ENCODE peak calls at places on chromosome 10, in five cellular contexts. One of them, this sample, is unnamed. For H3K9me3, the result is how much of the 10 kb centered on the place peaks cover.

GRCh38 chr10:29150010-29150409 is 138.9 kb upstream of the LYZL1 start:
- DNase-seq in A549: no peak
- DNase-seq in fibroblast of lung: peak
- DNase-seq in cardiac muscle cell: peak
- DNase-seq in lower lobe of right lung: peak
- DNase-seq in this sample: no peak

GRCh38 chr10:97267671-97268070 is 24.8 kb downstream of the ARHGAP19 start:
- DNase-seq in fibroblast of lung: no peak
- DNase-seq in lower lobe of right lung: no peak
- DNase-seq in cardiac muscle cell: no peak
- DNase-seq in A549: no peak
- DNase-seq in this sample: no peak

GRCh38 chr10:28587970-28588290 is 55.0 kb downstream of the WAC start:
- DNase-seq in fibroblast of lung: peak
- DNase-seq in A549: no peak
- DNase-seq in lower lobe of right lung: no peak
- DNase-seq in cardiac muscle cell: peak
- DNase-seq in this sample: no peak

GRCh38 chr10:52318136-52318810 is 4.2 kb downstream of the DKK1 start:
- DNase-seq in A549: no peak
- DNase-seq in lower lobe of right lung: no peak
- DNase-seq in cardiac muscle cell: no peak
- DNase-seq in fibroblast of lung: peak
- DNase-seq in this sample: no peak

GRCh38 chr10:71999360-72000072 is 35.3 kb downstream of the CHST3 start:
- DNase-seq in A549: no peak
- DNase-seq in lower lobe of right lung: no peak
- DNase-seq in cardiac muscle cell: no peak
- DNase-seq in fibroblast of lung: peak
- DNase-seq in this sample: no peak

GRCh38 chr10:59892697-59893096 is 13.7 kb downstream of the CCDC6 start:
- DNase-seq in lower lobe of right lung: peak
- DNase-seq in cardiac muscle cell: no peak
- DNase-seq in fibroblast of lung: no peak
- DNase-seq in A549: no peak
- DNase-seq in this sample: no peak

GRCh38 chr10:101217450-101218281 is 11.6 kb downstream of the LBX1 start:
- DNase-seq in fibroblast of lung: peak
- DNase-seq in lower lobe of right lung: no peak
- DNase-seq in cardiac muscle cell: peak
- DNase-seq in A549: peak
- DNase-seq in this sample: no peak

GRCh38 chr10:13740416-13740815 is 153.7 kb downstream of the PRPF18 start:
- DNase-seq in fibroblast of lung: no peak
- DNase-seq in A549: no peak
- DNase-seq in cardiac muscle cell: no peak
- DNase-seq in lower lobe of right lung: no peak
- DNase-seq in this sample: no peak

GRCh38 chr10:13158401-13158800 is 3.0 kb upstream of the MCM10 start:
- DNase-seq in lower lobe of right lung: no peak
- DNase-seq in cardiac muscle cell: no peak
- DNase-seq in A549: no peak
- DNase-seq in fibroblast of lung: no peak
- DNase-seq in this sample: no peak

GRCh38 chr10:29804025-29804852 is 169.5 kb upstream of the SVIL start:
- DNase-seq in fibroblast of lung: peak
- DNase-seq in lower lobe of right lung: peak
- DNase-seq in cardiac muscle cell: no peak
- DNase-seq in A549: peak
- DNase-seq in this sample: no peak

GRCh38 chr10:68052463-68052862 is 22.6 kb downstream of the HERC4 start:
- DNase-seq in cardiac muscle cell: no peak
- DNase-seq in A549: no peak
- DNase-seq in lower lobe of right lung: no peak
- DNase-seq in fibroblast of lung: peak
- DNase-seq in this sample: no peak

GRCh38 chr10:99661370-99661749 is 2.1 kb downstream of the ENTPD7 start:
- DNase-seq in fibroblast of lung: peak
- DNase-seq in cardiac muscle cell: no peak
- DNase-seq in A549: peak
- DNase-seq in lower lobe of right lung: no peak
- DNase-seq in this sample: no peak

GRCh38 chr10:90229486-90229885 is 528.1 kb downstream of the KIF20B start:
- DNase-seq in cardiac muscle cell: no peak
- DNase-seq in A549: no peak
- DNase-seq in fibroblast of lung: no peak
- DNase-seq in lower lobe of right lung: no peak
- DNase-seq in this sample: no peak

GRCh38 chr10:131082201-131082850 is 229.2 kb downstream of the TCERG1L start:
- DNase-seq in cardiac muscle cell: no peak
- DNase-seq in A549: no peak
- DNase-seq in fibroblast of lung: no peak
- DNase-seq in lower lobe of right lung: no peak
- DNase-seq in this sample: no peak
- H3K9me3 ChIP-seq in cardiac muscle cell: under half
- H3K9me3 ChIP-seq in A549: under half
- H3K9me3 ChIP-seq in fibroblast of lung: under half
- H3K9me3 ChIP-seq in lower lobe of right lung: under half
- H3K9me3 ChIP-seq in this sample: under half

GRCh38 chr10:122164028-122164601 is 107.0 kb upstream of the BTBD16 start:
- DNase-seq in lower lobe of right lung: no peak
- DNase-seq in A549: no peak
- DNase-seq in cardiac muscle cell: peak
- DNase-seq in fibroblast of lung: peak
- DNase-seq in this sample: peak
- H3K27ac ChIP-seq in lower lobe of right lung: no peak
- H3K27ac ChIP-seq in A549: no peak
- H3K27ac ChIP-seq in cardiac muscle cell: no peak
- H3K27ac ChIP-seq in fibroblast of lung: no peak
- H3K27ac ChIP-seq in this sample: peak

GRCh38 chr10:65083222-65083621 is 1562.0 kb downstream of the REEP3 start:
- DNase-seq in fibroblast of lung: no peak
- DNase-seq in A549: no peak
- DNase-seq in cardiac muscle cell: no peak
- DNase-seq in lower lobe of right lung: no peak
- DNase-seq in this sample: no peak
- H3K9me3 ChIP-seq in fibroblast of lung: under half
- H3K9me3 ChIP-seq in A549: under half
- H3K9me3 ChIP-seq in cardiac muscle cell: under half
- H3K9me3 ChIP-seq in lower lobe of right lung: under half
- H3K9me3 ChIP-seq in this sample: under half

GRCh38 chr10:78039743-78040142 is 6.1 kb downstream of the RPS24 start:
- DNase-seq in lower lobe of right lung: no peak
- DNase-seq in A549: no peak
- DNase-seq in fibroblast of lung: no peak
- DNase-seq in cardiac muscle cell: no peak
- DNase-seq in this sample: no peak

GRCh38 chr10:78042752-78043104 is 9.1 kb downstream of the RPS24 start:
- DNase-seq in lower lobe of right lung: no peak
- DNase-seq in cardiac muscle cell: no peak
- DNase-seq in A549: no peak
- DNase-seq in fibroblast of lung: no peak
- DNase-seq in this sample: no peak

GRCh38 chr10:78041170-78042057 is 7.8 kb downstream of the RPS24 start:
- DNase-seq in A549: no peak
- DNase-seq in fibroblast of lung: no peak
- DNase-seq in lower lobe of right lung: no peak
- DNase-seq in cardiac muscle cell: no peak
- DNase-seq in this sample: no peak

GRCh38 chr10:78044179-78044578 is 10.5 kb downstream of the RPS24 start:
- DNase-seq in fibroblast of lung: no peak
- DNase-seq in lower lobe of right lung: no peak
- DNase-seq in cardiac muscle cell: no peak
- DNase-seq in A549: no peak
- DNase-seq in this sample: no peak

DNA sequence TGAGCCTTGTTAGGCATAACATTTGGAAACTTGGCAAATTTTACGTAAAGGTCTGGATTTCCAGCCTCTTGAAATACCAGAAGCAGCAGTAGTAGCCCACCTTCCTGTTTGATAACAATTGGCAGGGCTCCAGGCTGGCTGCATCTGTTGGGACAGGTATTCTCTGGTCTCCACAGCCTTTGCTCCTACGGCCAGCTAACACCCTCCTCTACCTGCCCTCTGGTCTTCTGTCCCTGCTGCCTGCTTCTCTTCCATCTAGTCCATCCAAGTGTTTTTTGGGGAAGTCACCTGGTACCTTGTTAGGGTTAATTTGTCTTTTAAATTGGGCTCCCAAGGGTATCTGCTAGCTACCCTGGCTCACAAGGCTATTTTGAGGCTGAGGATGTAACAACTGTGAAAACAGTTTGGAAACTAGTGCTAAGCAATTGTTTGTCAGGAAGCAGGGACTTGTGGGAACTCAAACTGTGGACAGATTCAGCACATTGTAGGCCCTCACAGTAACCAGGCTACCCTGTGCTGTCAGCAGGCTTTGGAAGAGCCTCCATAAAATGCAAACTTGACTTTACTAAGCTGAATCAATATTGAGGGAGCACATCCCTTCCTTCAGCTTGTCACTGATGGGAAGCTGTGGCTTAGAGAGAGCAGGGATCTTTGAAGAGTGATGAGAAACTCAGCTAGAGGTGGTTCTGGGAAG is 8.5 kb downstream of the RPS24 start:
- DNase-seq in fibroblast of lung: no peak
- DNase-seq in A549: no peak
- DNase-seq in lower lobe of right lung: no peak
- DNase-seq in cardiac muscle cell: no peak
- DNase-seq in this sample: no peak
- H3K27ac ChIP-seq in fibroblast of lung: no peak
- H3K27ac ChIP-seq in A549: no peak
- H3K27ac ChIP-seq in lower lobe of right lung: no peak
- H3K27ac ChIP-seq in cardiac muscle cell: peak
- H3K27ac ChIP-seq in this sample: no peak

DNA sequence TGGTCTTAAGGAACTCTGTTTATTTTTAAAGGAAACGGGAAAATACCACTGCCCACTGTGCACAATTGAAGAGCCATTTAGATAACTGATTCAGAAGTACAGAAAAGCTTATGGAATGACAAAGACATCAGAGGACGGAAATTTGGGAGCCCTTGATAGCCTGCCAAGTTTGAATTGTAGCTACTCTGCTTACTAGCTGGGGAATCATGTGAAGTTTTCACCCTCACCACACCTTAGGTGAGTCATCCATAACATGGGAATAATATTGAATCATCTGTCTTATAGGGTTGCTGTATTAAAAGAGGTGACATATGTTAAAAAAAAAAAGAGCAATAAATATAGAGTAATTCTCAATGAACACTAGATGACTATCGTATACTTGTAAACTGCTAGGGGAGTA is 1104.2 kb downstream of the GATA3 start:
- DNase-seq in cardiac muscle cell: no peak
- DNase-seq in A549: no peak
- DNase-seq in lower lobe of right lung: no peak
- DNase-seq in fibroblast of lung: peak
- DNase-seq in this sample: no peak
- H3K9me3 ChIP-seq in cardiac muscle cell: under half
- H3K9me3 ChIP-seq in A549: under half
- H3K9me3 ChIP-seq in lower lobe of right lung: under half
- H3K9me3 ChIP-seq in fibroblast of lung: under half
- H3K9me3 ChIP-seq in this sample: under half

DNA sequence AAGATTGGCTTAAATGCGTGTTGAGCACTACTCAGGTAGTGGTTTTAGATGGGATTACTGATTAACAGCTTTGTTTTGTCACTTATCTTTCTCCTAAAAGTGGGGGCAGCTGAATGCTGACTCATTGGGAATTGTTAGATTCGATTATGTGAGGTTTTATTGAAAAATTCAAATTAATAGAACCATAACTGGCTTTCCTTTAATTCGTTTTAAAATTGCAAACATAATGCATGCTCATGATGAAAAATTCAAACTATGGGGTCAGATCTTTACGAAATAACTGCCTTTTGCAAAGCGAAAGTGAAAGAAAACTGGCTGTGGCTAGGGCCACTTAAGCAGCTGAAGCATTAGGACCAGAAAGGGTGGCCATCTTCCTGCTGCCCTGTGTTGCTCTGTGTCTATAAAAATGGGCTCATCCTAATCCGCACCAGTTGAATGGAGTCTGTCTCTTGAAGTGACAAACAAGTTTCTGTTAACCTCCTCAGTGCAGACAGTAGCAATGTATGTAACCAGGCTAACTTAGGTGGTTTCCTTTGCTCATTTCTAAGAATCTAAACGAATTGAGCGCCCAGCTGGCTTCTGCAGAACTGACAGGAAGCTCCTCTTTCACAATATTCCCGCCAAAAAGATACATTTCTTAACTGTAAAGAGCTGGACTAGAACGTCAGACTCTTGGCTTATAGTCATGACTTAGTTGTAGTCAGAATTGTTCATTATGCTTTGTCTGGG is 27.8 kb downstream of the DENND10 start:
- DNase-seq in cardiac muscle cell: no peak
- DNase-seq in A549: no peak
- DNase-seq in fibroblast of lung: no peak
- DNase-seq in lower lobe of right lung: no peak
- DNase-seq in this sample: peak
- H3K27ac ChIP-seq in cardiac muscle cell: peak
- H3K27ac ChIP-seq in A549: peak
- H3K27ac ChIP-seq in fibroblast of lung: peak
- H3K27ac ChIP-seq in lower lobe of right lung: peak
- H3K27ac ChIP-seq in this sample: peak

GRCh38 chr10:1362589-1363465 is 306.6 kb downstream of the WDR37 start:
- DNase-seq in A549: no peak
- DNase-seq in lower lobe of right lung: no peak
- DNase-seq in fibroblast of lung: no peak
- DNase-seq in cardiac muscle cell: no peak
- DNase-seq in this sample: no peak
- H3K9me3 ChIP-seq in A549: under half
- H3K9me3 ChIP-seq in lower lobe of right lung: under half
- H3K9me3 ChIP-seq in fibroblast of lung: under half
- H3K9me3 ChIP-seq in cardiac muscle cell: under half
- H3K9me3 ChIP-seq in this sample: under half

DNA sequence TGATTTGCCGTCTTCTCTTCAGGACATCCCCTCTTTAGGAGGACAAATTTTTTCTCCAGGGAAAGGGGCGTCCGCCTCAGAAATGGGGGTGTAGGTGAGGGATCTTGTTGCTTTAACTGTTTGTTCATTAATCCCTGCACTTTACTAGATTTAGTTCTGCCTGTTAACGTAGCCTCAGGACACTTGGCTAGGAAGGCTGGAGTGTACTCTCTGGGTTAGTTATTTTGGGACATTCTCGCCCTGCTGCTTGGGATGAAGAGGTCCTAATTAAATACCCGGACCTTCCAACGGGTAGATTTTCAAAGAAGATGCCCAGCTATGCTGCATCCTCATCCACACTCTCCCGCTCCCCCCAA is 552 bp upstream of the ZNF365 start:
- DNase-seq in fibroblast of lung: no peak
- DNase-seq in lower lobe of right lung: no peak
- DNase-seq in cardiac muscle cell: no peak
- DNase-seq in A549: no peak
- DNase-seq in this sample: no peak
- H3K27ac ChIP-seq in fibroblast of lung: no peak
- H3K27ac ChIP-seq in lower lobe of right lung: no peak
- H3K27ac ChIP-seq in cardiac muscle cell: no peak
- H3K27ac ChIP-seq in A549: peak
- H3K27ac ChIP-seq in this sample: no peak

This sample was measured in WERI-Rb-1.